ENCODE peak calls at places on chromosomes 5 and 9, in four cellular contexts. F is HT1080, Q is activated T-helper 1 cell treated with Interleukin-2 at 50 U/mL for 16 hours, M is AG04450. W is an unnamed sample.

GRCh38 chr5:45604092-45604491 is 92.1 kb downstream of the HCN1 start:
- DNase-seq in F (no peak), Q (no peak), M (no peak), W (no peak)

GRCh38 chr9:75185585-75186170 is 97.4 kb downstream of the OSTF1 start:
- DNase-seq in F (peak), Q (peak), M (no peak), W (no peak)

GRCh38 chr5:93022770-93023169 is 558.2 kb downstream of the NR2F1-AS1 start:
- DNase-seq in F (no peak), Q (no peak), M (no peak), W (no peak)

GRCh38 chr5:127666043-127666716 is 17.3 kb downstream of the CTXN3 start:
- DNase-seq in F (no peak), Q (no peak), M (no peak), W (no peak)

GRCh38 chr5:10192309-10192708 is 57.4 kb downstream of the ATPSCKMT start:
- DNase-seq in F (peak), Q (no peak), M (peak), W (no peak)

GRCh38 chr5:65925094-65925600 is 1.2 kb upstream of the ERBIN start:
- DNase-seq in F (no peak), Q (peak), M (peak), W (peak)

GRCh38 chr9:132957805-132958204 is 13.4 kb upstream of the TSC1 start:
- DNase-seq in F (no peak), Q (no peak), M (no peak), W (no peak)

GRCh38 chr9:134880484-134881312 is at the start of gene FCN2:
- DNase-seq in F (no peak), Q (no peak), M (no peak), W (no peak)

GRCh38 chr5:176865964-176866363 is 33.2 kb downstream of the HK3 start:
- DNase-seq in F (no peak), Q (no peak), M (no peak), W (no peak)

GRCh38 chr9:1100945-1101344 is 50.8 kb downstream of the DMRT2 start:
- DNase-seq in F (peak), Q (no peak), M (no peak), W (no peak)

GRCh38 chr9:5511476-5511875 is 1.1 kb downstream of the PDCD1LG2 start:
- DNase-seq in F (no peak), Q (no peak), M (no peak), W (no peak)

GRCh38 chr5:124683917-124684555 is 62.4 kb downstream of the ZNF608 start:
- DNase-seq in F (no peak), Q (no peak), M (no peak), W (no peak)

GRCh38 chr5:133327946-133328401 is 276.2 kb downstream of the HSPA4 start:
- DNase-seq in F (no peak), Q (no peak), M (no peak), W (no peak)

GRCh38 chr5:142080248-142080647 is 28.3 kb upstream of the NDFIP1 start:
- DNase-seq in F (no peak), Q (no peak), M (no peak), W (no peak)

GRCh38 chr5:143874312-143874711 is 62.4 kb downstream of the HMHB1 start:
- DNase-seq in F (no peak), Q (no peak), M (no peak), W (no peak)

GRCh38 chr5:71778678-71779276 is 59.7 kb downstream of the CARTPT start:
- DNase-seq in F (peak), Q (no peak), M (no peak), W (no peak)

W was measured in effector CD8-positive, alpha-beta T cell.